ENCODE peak calls at places on chromosomes 11 and 22, in seven cellular contexts. Z is body of pancreas, A is GM23248, F is heart right ventricle, N is lower leg skin, S is coronary artery, H is mesendoderm. G is an unnamed sample.

GRCh38 chr22:38106814-38107578 is 3.5 kb downstream of the BAIAP2L2 start:
- DNase-seq in Z (no peak), A (no peak), F (no peak), N (no peak), S (no peak), H (no peak), G (no peak)

GRCh38 chr11:71330349-71330748 is 78.0 kb upstream of the SHANK2 start:
- DNase-seq in Z (no peak), A (no peak), F (no peak), N (no peak), S (no peak), H (no peak), G (no peak)

GRCh38 chr11:36945384-36945783 is 347.3 kb upstream of the RAG2 start:
- DNase-seq in Z (no peak), A (peak; percentile 45), F (no peak), N (no peak), S (no peak), H (peak; percentile 10), G (no peak)

GRCh38 chr22:27885977-27886842 is 32.8 kb downstream of the PITPNB start:
- DNase-seq in Z (peak; percentile 50), A (peak; percentile 86), F (peak; percentile 42), N (no peak), S (no peak), H (peak; percentile 79), G (peak; percentile 34)

GRCh38 chr11:31720225-31720624 is 90.9 kb downstream of the PAX6 start:
- DNase-seq in Z (no peak), A (no peak), F (no peak), N (no peak), S (no peak), H (no peak), G (no peak)

GRCh38 chr22:42296381-42296853 is 26.0 kb upstream of the TCF20 start:
- DNase-seq in Z (no peak), A (no peak), F (peak; percentile 38), N (no peak), S (no peak), H (no peak), G (no peak)

GRCh38 chr22:17109976-17110375 is 11.2 kb downstream of the TMEM121B start:
- DNase-seq in Z (no peak), A (no peak), F (no peak), N (no peak), S (no peak), H (no peak), G (no peak)

GRCh38 chr11:33564856-33565453 is 135.7 kb downstream of the C11orf91 start:
- DNase-seq in Z (no peak), A (no peak), F (no peak), N (no peak), S (no peak), H (peak; percentile 23), G (no peak)

GRCh38 chr11:6618117-6619020 is 853 bp downstream of the TPP1 start:
- DNase-seq in Z (no peak), A (peak; percentile 90), F (peak; percentile 57), N (peak; percentile 49), S (no peak), H (peak; percentile 67), G (no peak)

GRCh38 chr22:23862103-23862502 is 4.4 kb downstream of the SLC2A11 start:
- DNase-seq in Z (peak; percentile 38), A (peak; percentile 61), F (no peak), N (no peak), S (no peak), H (peak; percentile 69), G (peak; percentile 45)

GRCh38 chr11:17386331-17387084 is 2.0 kb downstream of the KCNJ11 start:
- DNase-seq in Z (peak; percentile 74), A (peak; percentile 69), F (peak; percentile 76), N (no peak), S (no peak), H (peak; percentile 65), G (peak; percentile 58)

GRCh38 chr22:38867496-38868285 is 4.3 kb downstream of the CBX6 start:
- DNase-seq in Z (no peak), A (no peak), F (no peak), N (no peak), S (peak; percentile 72), H (no peak), G (no peak)

GRCh38 chr11:118027694-118028093 is 41.5 kb downstream of the IL10RA start:
- DNase-seq in Z (no peak), A (no peak), F (no peak), N (no peak), S (no peak), H (no peak), G (no peak)

GRCh38 chr11:44205836-44206235 is 104.1 kb downstream of the ALX4 start:
- DNase-seq in Z (no peak), A (no peak), F (no peak), N (no peak), S (no peak), H (no peak), G (no peak)

GRCh38 chr11:67465190-67465522 is 3.9 kb downstream of the TMEM134 start:
- DNase-seq in Z (no peak), A (no peak), F (no peak), N (no peak), S (no peak), H (peak; percentile 44), G (no peak)

GRCh38 chr11:74697722-74698121 is 33.5 kb downstream of the CHRDL2 start:
- DNase-seq in Z (no peak), A (no peak), F (no peak), N (no peak), S (no peak), H (no peak), G (no peak)

GRCh38 chr11:61682093-61682732 is 2.0 kb downstream of the DAGLA start:
- DNase-seq in Z (peak; percentile 69), A (no peak), F (peak; percentile 64), N (peak; percentile 47), S (no peak), H (no peak), G (no peak)

GRCh38 chr22:22928666-22929380 is 41.2 kb downstream of the IGLL5 start:
- DNase-seq in Z (no peak), A (peak; percentile 80), F (peak; percentile 35), N (no peak), S (no peak), H (peak; percentile 17), G (peak; percentile 33)

GRCh38 chr22:44623771-44624510 is 78.1 kb upstream of the PRR5 start:
- DNase-seq in Z (no peak), A (no peak), F (no peak), N (no peak), S (no peak), H (peak; percentile 44), G (no peak)

GRCh38 chr11:78961186-78961782 is 386.6 kb upstream of the NARS2 start:
- DNase-seq in Z (peak; percentile 38), A (peak; percentile 29), F (peak; percentile 17), N (no peak), S (no peak), H (peak; percentile 92), G (peak; percentile 41)

GRCh38 chr22:17258015-17258827 is 39.0 kb upstream of the ADA2 start:
- DNase-seq in Z (peak; percentile 87), A (peak; percentile 15), F (peak; percentile 80), N (peak; percentile 23), S (no peak), H (peak; percentile 93), G (peak; percentile 42)

GRCh38 chr11:101862410-101863233 is 52.2 kb upstream of the CEP126 start:
- DNase-seq in Z (no peak), A (peak; percentile 87), F (no peak), N (peak; percentile 30), S (no peak), H (peak; percentile 90), G (no peak)

GRCh38 chr22:29485448-29485847 is 5.4 kb downstream of the NEFH start:
- DNase-seq in Z (no peak), A (no peak), F (no peak), N (no peak), S (no peak), H (no peak), G (no peak)

DNA sequence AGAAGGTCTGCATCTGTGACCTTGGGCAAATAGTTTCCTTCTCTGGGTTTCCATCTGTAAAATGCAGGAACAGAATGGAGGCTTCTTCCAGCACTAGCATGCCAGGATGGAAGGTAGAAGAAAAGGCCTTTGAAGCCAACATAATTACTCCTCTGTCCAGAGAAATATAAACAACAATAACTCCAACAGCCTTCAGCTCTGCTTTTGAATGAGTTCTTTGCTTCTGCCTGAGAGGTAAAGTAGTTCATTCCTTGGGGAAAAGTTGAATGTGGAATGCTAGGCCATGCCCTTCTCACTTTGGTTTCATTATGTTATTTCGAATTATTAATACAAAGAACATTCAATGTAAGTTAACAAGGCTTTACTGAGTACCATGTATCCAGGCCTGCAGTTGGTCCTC is 61.2 kb upstream of the BLID start:
- DNase-seq in Z (no peak), A (no peak), F (no peak), N (no peak), S (no peak), H (no peak), G (no peak)
- H3K4me3 ChIP-seq in Z (no peak overlapping the region), A (peak overlapping the region; percentile 89), F (no peak overlapping the region), N (no peak overlapping the region), S (no peak overlapping the region), H (no peak overlapping the region), G (no peak overlapping the region)

GRCh38 chr11:2139118-2139490 is at the start of gene IGF2:
- DNase-seq in Z (no peak), A (no peak), F (no peak), N (no peak), S (no peak), H (no peak), G (no peak)
- H3K4me3 ChIP-seq in Z (no peak within 1 kb of the TSS), A (no peak within 1 kb of the TSS), F (peak within 1 kb of the TSS; percentile 58), N (no peak within 1 kb of the TSS), S (peak within 1 kb of the TSS; percentile 68), H (no peak within 1 kb of the TSS), G (no peak within 1 kb of the TSS)

DNA sequence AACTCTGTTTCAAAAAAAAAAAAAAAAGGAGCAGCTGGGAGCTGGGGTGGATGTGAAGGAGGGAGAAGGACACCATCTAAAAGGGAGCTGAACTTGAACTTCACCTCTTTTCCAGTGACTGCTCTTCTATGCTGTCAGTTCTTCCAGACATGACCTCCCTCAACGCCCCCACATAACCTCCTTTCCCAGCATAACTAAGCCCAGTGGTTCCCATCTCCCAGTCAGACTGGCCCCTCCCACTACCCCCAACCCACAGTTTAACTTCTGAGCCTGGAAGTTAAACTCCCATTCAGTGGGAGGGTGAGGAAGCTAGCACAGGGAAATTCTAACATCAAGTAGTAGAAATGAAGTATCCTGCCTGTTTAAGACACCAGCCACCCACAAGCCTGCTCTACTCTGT is 1.8 kb downstream of the ARHGAP1 start:
- DNase-seq in Z (no peak), A (no peak), F (no peak), N (no peak), S (no peak), H (no peak), G (no peak)
- H3K4me3 ChIP-seq in Z (no peak overlapping the region), A (peak overlapping the region; percentile 88), F (peak overlapping the region; percentile 96), N (no peak overlapping the region), S (peak overlapping the region; percentile 24), H (no peak overlapping the region), G (no peak overlapping the region)

DNA sequence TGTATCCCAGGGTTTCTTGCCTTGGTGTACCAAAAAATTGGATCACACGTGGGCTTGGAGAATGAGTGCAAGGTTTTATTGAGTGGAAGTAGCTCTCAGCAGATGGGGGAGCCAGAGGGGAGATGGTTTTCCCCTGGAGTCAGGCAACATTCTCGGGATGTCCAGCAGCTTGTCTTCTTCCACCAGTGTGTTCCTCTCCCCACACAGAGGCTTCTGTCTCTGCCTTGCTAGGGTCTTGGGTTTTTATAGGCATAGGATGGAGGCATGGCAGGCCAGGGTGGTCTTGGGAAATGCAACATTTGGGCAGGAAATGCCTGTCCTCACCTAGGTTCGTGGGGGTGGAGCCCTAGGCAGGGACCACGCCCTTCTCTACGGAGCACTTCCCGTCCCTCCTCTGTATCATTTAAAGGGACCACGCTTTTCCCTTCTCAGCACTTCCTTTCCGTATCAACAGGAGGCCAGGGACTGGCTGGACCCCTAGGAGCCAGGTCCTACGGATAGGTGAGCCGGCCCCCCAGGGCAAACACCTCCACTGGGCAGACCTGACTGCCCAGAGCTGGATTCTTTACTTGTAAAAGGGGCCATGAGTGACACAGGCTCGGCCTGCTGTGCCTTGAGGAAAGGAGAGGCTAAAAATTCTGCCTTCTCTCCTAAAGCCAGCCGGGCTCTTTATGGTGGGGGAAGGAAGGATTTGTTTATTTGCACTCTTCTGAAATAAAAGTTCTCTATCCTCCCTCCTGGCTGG is 55.3 kb upstream of the CCDC188 start:
- DNase-seq in Z (peak; percentile 54), A (peak; percentile 82), F (peak; percentile 81), N (peak; percentile 65), S (no peak), H (peak; percentile 71), G (peak; percentile 75)
- H3K4me3 ChIP-seq in Z (peak overlapping the region; percentile 51), A (peak overlapping the region; percentile 95), F (peak overlapping the region; percentile 73), N (peak overlapping the region; percentile 60), S (peak overlapping the region; percentile 73), H (no peak overlapping the region), G (peak overlapping the region; percentile 45)